ENCODE peak calls at places on chromosomes 3 and 15, in ten cellular contexts. W is cardiac muscle cell, U is OCI-LY7, K is thoracic aorta, F is upper lobe of left lung, N is tibial artery, D is left ventricle myocardium inferior, B is breast epithelium, L is gastrocnemius medialis, C is heart right ventricle. Q is an unnamed sample. For H3K9me3 and H3K36me3, the result is how much of the 10 kb centered on the place peaks cover.

GRCh38 chr3:127044996-127045395 is 62.1 kb downstream of the PLXNA1 start:
- DNase-seq in F (peak), L (peak), K (no peak), U (peak), C (no peak), W (peak), B (no peak), D (no peak), N (peak), Q (no peak)

GRCh38 chr3:5840091-5840490 is 652.6 kb downstream of the EDEM1 start:
- DNase-seq in N (no peak), U (no peak), D (no peak), L (no peak), C (no peak), W (no peak), B (no peak), K (no peak), F (no peak), Q (no peak)

GRCh38 chr3:149401215-149401925 is 23.9 kb upstream of the TM4SF1 start:
- DNase-seq in L (no peak), K (no peak), N (no peak), F (no peak), B (no peak), C (no peak), W (peak), D (no peak), U (peak), Q (no peak)

GRCh38 chr3:127959873-127960272 is 44.8 kb downstream of the KBTBD12 start:
- DNase-seq in D (no peak), K (no peak), B (no peak), U (no peak), L (no peak), C (peak), F (peak), W (peak), N (no peak), Q (no peak)

GRCh38 chr3:171376125-171376947 is 83.9 kb downstream of the TNIK start:
- DNase-seq in K (no peak), C (no peak), U (no peak), D (no peak), N (no peak), L (no peak), F (no peak), B (no peak), W (peak), Q (no peak)

GRCh38 chr15:101679861-101680260 is 27.7 kb upstream of the TM2D3 start:
- DNase-seq in B (no peak), N (no peak), F (no peak), K (no peak), D (no peak), C (no peak), W (no peak), U (no peak), L (no peak), Q (no peak)

GRCh38 chr15:88396382-88396781 is 70.8 kb downstream of the MRPL46 start:
- DNase-seq in N (no peak), F (no peak), B (no peak), K (no peak), C (no peak), U (no peak), L (no peak), W (no peak), D (no peak), Q (no peak)

GRCh38 chr3:111627092-111627491 is 31.9 kb upstream of the ZBED2 start:
- DNase-seq in D (no peak), N (no peak), K (no peak), L (no peak), F (no peak), C (no peak), W (no peak), B (no peak), U (no peak), Q (no peak)

GRCh38 chr3:36700537-36701248 is 63.7 kb downstream of the DCLK3 start:
- DNase-seq in W (peak), K (no peak), B (no peak), N (no peak), L (peak), C (peak), U (peak), D (peak), F (peak), Q (no peak)

GRCh38 chr3:28495301-28495700 is 146.7 kb upstream of the AZI2 start:
- DNase-seq in K (no peak), B (no peak), F (no peak), D (no peak), L (no peak), N (no peak), U (no peak), C (no peak), W (no peak), Q (no peak)

GRCh38 chr3:170700054-170700404 is 114.2 kb upstream of the SLC7A14 start:
- DNase-seq in F (no peak), U (no peak), K (no peak), N (no peak), L (no peak), C (no peak), D (no peak), W (no peak), B (no peak), Q (no peak)

GRCh38 chr15:63596666-63597032 is 538 bp upstream of the FBXL22 start:
- DNase-seq in F (no peak), B (no peak), L (no peak), W (no peak), C (no peak), U (no peak), K (no peak), N (no peak), D (no peak), Q (no peak)

DNA sequence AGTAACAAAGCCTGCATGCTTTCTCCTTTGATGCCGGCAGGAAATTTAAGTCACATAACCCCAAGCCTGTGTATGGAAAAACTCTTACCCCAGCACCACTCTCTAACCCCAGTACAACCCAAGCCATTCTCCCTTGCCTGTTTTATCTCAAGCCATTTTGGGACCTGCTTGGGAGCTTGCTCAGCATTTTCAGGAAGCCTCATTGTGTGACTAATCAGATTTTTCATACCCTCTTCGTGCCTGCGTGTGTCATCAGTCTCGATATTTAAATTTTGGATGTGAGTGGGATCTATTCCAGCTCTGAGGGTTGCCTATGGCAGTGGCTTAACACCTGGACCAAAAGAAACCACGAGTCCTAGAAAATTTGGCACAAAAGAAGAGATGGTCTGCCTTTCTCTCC is 426.2 kb downstream of the SQOR start:
- DNase-seq in C (no peak), N (no peak), W (no peak), L (no peak), D (no peak), B (no peak), K (no peak), U (no peak), F (no peak), Q (no peak)
- H3K9me3 ChIP-seq in C (under half), N (under half), W (under half), L (under half), D (under half), B (under half), K (under half), U (under half), F (under half), Q (under half)

GRCh38 chr3:25581823-25582222 is 82.9 kb downstream of the TOP2B start:
- DNase-seq in W (no peak), D (no peak), C (no peak), U (no peak), F (no peak), B (no peak), K (no peak), N (no peak), L (no peak), Q (no peak)
- H3K27ac ChIP-seq in W (peak), D (no peak), C (no peak), U (no peak), F (no peak), B (no peak), K (no peak), N (no peak), L (peak), Q (no peak)

GRCh38 chr3:53230789-53231188 is 25.0 kb downstream of the TKT start:
- DNase-seq in F (no peak), U (no peak), W (no peak), K (no peak), D (no peak), N (peak), L (no peak), B (no peak), C (no peak), Q (no peak)

GRCh38 chr3:53234841-53235232 is 21.0 kb downstream of the TKT start:
- DNase-seq in F (no peak), L (no peak), N (no peak), W (no peak), B (no peak), D (no peak), C (no peak), U (no peak), K (no peak), Q (no peak)

GRCh38 chr3:53231532-53232511 is 24.0 kb downstream of the TKT start:
- DNase-seq in B (no peak), L (no peak), C (no peak), D (peak), K (no peak), N (peak), U (no peak), F (no peak), W (no peak), Q (no peak)

GRCh38 chr3:53234130-53234840 is 21.5 kb downstream of the TKT start:
- DNase-seq in N (no peak), D (no peak), U (no peak), K (no peak), C (no peak), L (no peak), F (no peak), W (no peak), B (no peak), Q (no peak)

DNA sequence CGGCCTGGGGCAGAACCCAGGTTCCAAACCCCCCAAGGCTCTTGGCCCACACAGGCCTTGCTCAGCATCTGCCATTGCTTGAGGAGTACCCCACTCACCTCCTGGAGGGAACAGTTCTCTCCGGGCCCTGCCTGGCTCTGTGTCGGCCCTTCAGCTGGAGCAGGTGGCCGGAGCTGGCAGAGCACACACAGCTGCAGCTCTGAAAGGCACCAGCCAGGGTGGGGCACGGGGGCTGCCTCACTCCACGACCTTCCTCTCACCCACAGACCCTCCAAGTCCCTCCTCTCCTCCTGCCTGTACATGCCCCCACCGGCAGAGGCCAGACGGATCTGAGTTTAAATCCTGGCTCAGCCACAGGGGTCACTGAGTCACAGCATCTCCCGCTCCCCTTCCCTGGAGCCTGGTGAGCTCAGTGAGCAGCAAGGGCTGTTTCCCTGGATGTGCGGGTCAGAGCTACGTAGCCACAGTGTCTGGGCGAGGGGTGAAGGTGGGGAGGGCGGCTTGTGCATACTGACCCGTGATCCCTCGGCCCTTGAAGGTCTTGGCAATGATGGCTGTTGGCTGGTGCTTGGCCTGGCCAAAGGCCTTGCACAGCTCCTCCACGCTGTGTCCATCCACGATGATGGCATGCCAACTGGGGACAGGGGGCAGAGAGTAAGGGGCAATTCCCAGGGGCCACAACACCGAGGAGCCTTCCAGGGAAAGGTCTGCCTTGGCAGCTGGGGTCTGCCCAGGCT is 23.0 kb downstream of the TKT start:
- DNase-seq in U (no peak), D (peak), C (no peak), K (no peak), L (no peak), W (no peak), F (no peak), N (no peak), B (no peak), Q (no peak)
- H3K36me3 ChIP-seq in U (half or more), D (half or more), C (half or more), K (half or more), L (half or more), W (half or more), F (half or more), N (half or more), B (under half), Q (half or more)

GRCh38 chr15:89632563-89633430 is 22.5 kb downstream of the KIF7 start:
- DNase-seq in L (no peak), F (no peak), W (no peak), U (no peak), B (no peak), N (no peak), C (no peak), K (no peak), D (no peak), Q (no peak)

GRCh38 chr15:89630260-89630659 is 25.0 kb downstream of the KIF7 start:
- DNase-seq in L (no peak), K (no peak), F (no peak), N (no peak), B (no peak), W (no peak), U (no peak), C (no peak), D (no peak), Q (no peak)

GRCh38 chr15:89630974-89631901 is 24.0 kb downstream of the KIF7 start:
- DNase-seq in C (no peak), U (no peak), F (no peak), B (no peak), D (no peak), N (no peak), W (no peak), K (no peak), L (no peak), Q (no peak)

GRCh38 chr15:89631902-89632264 is 23.4 kb downstream of the KIF7 start:
- DNase-seq in W (no peak), K (no peak), F (no peak), N (no peak), L (no peak), D (no peak), C (no peak), U (no peak), B (no peak), Q (no peak)

DNA sequence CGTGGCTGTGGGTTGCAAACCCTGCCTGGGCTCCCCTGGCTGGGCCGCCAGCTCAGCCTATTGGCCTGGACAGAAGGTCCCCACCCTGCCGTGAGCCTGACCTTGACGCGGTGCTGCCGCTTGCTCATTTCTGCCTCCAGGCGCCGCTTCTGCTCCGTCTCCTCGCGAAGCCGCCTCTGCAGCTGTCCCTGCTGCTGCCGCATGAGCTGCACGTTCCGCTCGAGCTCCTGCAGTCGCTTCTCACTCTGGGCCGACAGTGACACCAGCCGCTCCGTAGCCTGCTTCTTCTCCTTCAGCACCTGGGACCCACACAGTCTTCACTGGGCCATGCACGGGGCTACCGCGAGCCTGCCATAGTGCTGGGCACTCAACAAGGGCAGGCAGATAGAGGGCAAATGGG is 21.7 kb downstream of the KIF7 start:
- DNase-seq in L (no peak), F (no peak), D (no peak), C (no peak), K (no peak), U (no peak), B (no peak), W (no peak), N (no peak), Q (no peak)
- H3K9me3 ChIP-seq in L (under half), F (under half), D (under half), C (under half), K (under half), U (under half), B (under half), W (under half), N (under half), Q (under half)

GRCh38 chr15:98717942-98718341 is 69.6 kb downstream of the IGF1R start:
- DNase-seq in L (no peak), C (no peak), F (no peak), U (no peak), K (no peak), W (no peak), D (no peak), B (no peak), N (no peak), Q (no peak)

GRCh38 chr15:98715401-98715800 is 67.1 kb downstream of the IGF1R start:
- DNase-seq in B (no peak), D (no peak), F (no peak), N (peak), L (no peak), U (no peak), C (no peak), W (no peak), K (no peak), Q (no peak)

GRCh38 chr15:98713585-98714001 is 65.3 kb downstream of the IGF1R start:
- DNase-seq in C (no peak), D (no peak), B (no peak), K (no peak), U (peak), N (no peak), L (no peak), F (peak), W (no peak), Q (no peak)

GRCh38 chr15:98714906-98715305 is 66.6 kb downstream of the IGF1R start:
- DNase-seq in U (no peak), C (peak), L (no peak), F (no peak), W (no peak), N (peak), K (no peak), B (no peak), D (peak), Q (no peak)

GRCh38 chr15:98715890-98716443 is 67.6 kb downstream of the IGF1R start:
- DNase-seq in U (no peak), W (no peak), K (no peak), N (no peak), L (peak), D (no peak), B (no peak), F (no peak), C (no peak), Q (no peak)
- H3K27ac ChIP-seq in U (no peak), W (peak), K (peak), N (peak), L (peak), D (peak), B (peak), F (no peak), C (peak), Q (peak)

GRCh38 chr3:8562081-8562595 is 60.5 kb downstream of the LMCD1 start:
- DNase-seq in N (no peak), L (no peak), F (no peak), U (no peak), K (no peak), W (peak), B (no peak), D (no peak), C (no peak), Q (no peak)
- H3K36me3 ChIP-seq in N (under half), L (half or more), F (under half), U (under half), K (under half), W (under half), B (under half), D (under half), C (half or more), Q (half or more)

GRCh38 chr15:27704939-27705514 is 394.1 kb downstream of the OCA2 start:
- DNase-seq in D (no peak), K (no peak), F (no peak), U (no peak), C (no peak), L (no peak), W (no peak), B (no peak), N (no peak), Q (no peak)

GRCh38 chr15:27707216-27707710 is 391.9 kb downstream of the OCA2 start:
- DNase-seq in B (no peak), W (no peak), K (no peak), C (no peak), F (no peak), U (no peak), N (no peak), D (no peak), L (no peak), Q (no peak)

GRCh38 chr15:27701014-27701413 is 398.1 kb downstream of the OCA2 start:
- DNase-seq in W (no peak), K (no peak), D (no peak), F (no peak), U (no peak), N (no peak), B (no peak), C (no peak), L (no peak), Q (no peak)

GRCh38 chr15:27701956-27702355 is 397.2 kb downstream of the OCA2 start:
- DNase-seq in D (no peak), B (no peak), C (no peak), K (no peak), W (no peak), F (no peak), U (no peak), N (no peak), L (no peak), Q (no peak)

GRCh38 chr15:27706300-27706699 is 392.8 kb downstream of the OCA2 start:
- DNase-seq in L (no peak), C (no peak), N (no peak), U (no peak), D (no peak), W (no peak), F (no peak), K (no peak), B (no peak), Q (no peak)
- H3K9me3 ChIP-seq in L (under half), C (under half), N (under half), U (under half), D (under half), W (under half), F (under half), K (under half), B (under half), Q (under half)

GRCh38 chr15:68694111-68694510 is 115.3 kb downstream of the CORO2B start:
- DNase-seq in W (no peak), F (no peak), C (no peak), L (no peak), D (no peak), N (no peak), B (no peak), U (no peak), K (no peak), Q (no peak)
- H3K27ac ChIP-seq in W (no peak), F (no peak), C (no peak), L (no peak), D (no peak), N (no peak), B (no peak), U (no peak), K (no peak), Q (no peak)

GRCh38 chr3:121786485-121786884 is 36.9 kb upstream of the GOLGB1 start:
- DNase-seq in D (no peak), C (no peak), K (no peak), U (no peak), B (no peak), W (peak), L (no peak), N (no peak), F (no peak), Q (no peak)
- H3K36me3 ChIP-seq in D (half or more), C (under half), K (under half), U (half or more), B (under half), W (under half), L (under half), N (under half), F (under half), Q (under half)